ENCODE peak calls at places on chromosomes 7 and 10, in eight cellular contexts. One of them, this sample, is unnamed.

GRCh38 chr10:76559889-76560215 is 1077.8 kb downstream of the KCNMA1 start:
- DNase-seq in Panc1: no peak
- DNase-seq in PC-3: no peak
- DNase-seq in upper lobe of right lung: no peak
- DNase-seq in psoas muscle: no peak
- DNase-seq in left ventricle myocardium inferior: no peak
- DNase-seq in ovary: no peak
- DNase-seq in AG04450: no peak
- DNase-seq in this sample: no peak

GRCh38 chr10:96457341-96457740 is 56.4 kb downstream of the TLL2 start:
- DNase-seq in Panc1: no peak
- DNase-seq in PC-3: no peak
- DNase-seq in upper lobe of right lung: no peak
- DNase-seq in psoas muscle: no peak
- DNase-seq in left ventricle myocardium inferior: no peak
- DNase-seq in ovary: no peak
- DNase-seq in AG04450: no peak
- DNase-seq in this sample: no peak

GRCh38 chr7:36045830-36046341 is 107.2 kb upstream of the EEPD1 start:
- DNase-seq in Panc1: no peak
- DNase-seq in PC-3: no peak
- DNase-seq in upper lobe of right lung: no peak
- DNase-seq in psoas muscle: no peak
- DNase-seq in left ventricle myocardium inferior: no peak
- DNase-seq in ovary: no peak
- DNase-seq in AG04450: no peak
- DNase-seq in this sample: no peak

GRCh38 chr7:22576941-22577927 is 77.2 kb upstream of the STEAP1B start:
- DNase-seq in Panc1: no peak
- DNase-seq in PC-3: peak; percentile 93
- DNase-seq in upper lobe of right lung: no peak
- DNase-seq in psoas muscle: peak; percentile 28
- DNase-seq in left ventricle myocardium inferior: no peak
- DNase-seq in ovary: peak; percentile 50
- DNase-seq in AG04450: peak; percentile 91
- DNase-seq in this sample: peak; percentile 98

GRCh38 chr10:104273291-104273690 is 4.3 kb downstream of the GSTO2 start:
- DNase-seq in Panc1: no peak
- DNase-seq in PC-3: peak; percentile 7
- DNase-seq in upper lobe of right lung: no peak
- DNase-seq in psoas muscle: no peak
- DNase-seq in left ventricle myocardium inferior: no peak
- DNase-seq in ovary: no peak
- DNase-seq in AG04450: no peak
- DNase-seq in this sample: no peak

GRCh38 chr10:84257343-84258020 is 12.6 kb downstream of the RGR start:
- DNase-seq in Panc1: no peak
- DNase-seq in PC-3: no peak
- DNase-seq in upper lobe of right lung: no peak
- DNase-seq in psoas muscle: no peak
- DNase-seq in left ventricle myocardium inferior: no peak
- DNase-seq in ovary: no peak
- DNase-seq in AG04450: no peak
- DNase-seq in this sample: no peak

GRCh38 chr7:42573904-42574692 is 337.1 kb upstream of the GLI3 start:
- DNase-seq in Panc1: no peak
- DNase-seq in PC-3: peak; percentile 33
- DNase-seq in upper lobe of right lung: no peak
- DNase-seq in psoas muscle: no peak
- DNase-seq in left ventricle myocardium inferior: no peak
- DNase-seq in ovary: no peak
- DNase-seq in AG04450: no peak
- DNase-seq in this sample: no peak

GRCh38 chr10:12825255-12825654 is 176.3 kb downstream of the CCDC3 start:
- DNase-seq in Panc1: no peak
- DNase-seq in PC-3: no peak
- DNase-seq in upper lobe of right lung: no peak
- DNase-seq in psoas muscle: no peak
- DNase-seq in left ventricle myocardium inferior: no peak
- DNase-seq in ovary: no peak
- DNase-seq in AG04450: peak; percentile 33
- DNase-seq in this sample: peak; percentile 23

GRCh38 chr10:100186813-100187212 is 984 bp upstream of the ERLIN1 start:
- DNase-seq in Panc1: no peak
- DNase-seq in PC-3: peak; percentile 11
- DNase-seq in upper lobe of right lung: peak; percentile 61
- DNase-seq in psoas muscle: peak; percentile 15
- DNase-seq in left ventricle myocardium inferior: no peak
- DNase-seq in ovary: no peak
- DNase-seq in AG04450: no peak
- DNase-seq in this sample: no peak

GRCh38 chr7:158754746-158755444 is 50.3 kb upstream of the NCAPG2 start:
- DNase-seq in Panc1: no peak
- DNase-seq in PC-3: peak; percentile 13
- DNase-seq in upper lobe of right lung: no peak
- DNase-seq in psoas muscle: no peak
- DNase-seq in left ventricle myocardium inferior: no peak
- DNase-seq in ovary: no peak
- DNase-seq in AG04450: no peak
- DNase-seq in this sample: no peak

GRCh38 chr7:99623702-99624447 is 7.1 kb downstream of the ZSCAN25 start:
- DNase-seq in Panc1: no peak
- DNase-seq in PC-3: no peak
- DNase-seq in upper lobe of right lung: no peak
- DNase-seq in psoas muscle: no peak
- DNase-seq in left ventricle myocardium inferior: no peak
- DNase-seq in ovary: no peak
- DNase-seq in AG04450: no peak
- DNase-seq in this sample: no peak

GRCh38 chr7:19079066-19079465 is 38.4 kb downstream of the TWIST1 start:
- DNase-seq in Panc1: peak; percentile 62
- DNase-seq in PC-3: peak; percentile 84
- DNase-seq in upper lobe of right lung: no peak
- DNase-seq in psoas muscle: no peak
- DNase-seq in left ventricle myocardium inferior: no peak
- DNase-seq in ovary: no peak
- DNase-seq in AG04450: no peak
- DNase-seq in this sample: no peak

GRCh38 chr10:113000454-113000853 is 50.4 kb downstream of the TCF7L2 start:
- DNase-seq in Panc1: no peak
- DNase-seq in PC-3: no peak
- DNase-seq in upper lobe of right lung: no peak
- DNase-seq in psoas muscle: no peak
- DNase-seq in left ventricle myocardium inferior: no peak
- DNase-seq in ovary: no peak
- DNase-seq in AG04450: no peak
- DNase-seq in this sample: no peak

GRCh38 chr10:17713133-17713532 is 38.9 kb upstream of the TMEM236 start:
- DNase-seq in Panc1: no peak
- DNase-seq in PC-3: no peak
- DNase-seq in upper lobe of right lung: no peak
- DNase-seq in psoas muscle: no peak
- DNase-seq in left ventricle myocardium inferior: no peak
- DNase-seq in ovary: no peak
- DNase-seq in AG04450: no peak
- DNase-seq in this sample: no peak

GRCh38 chr7:51226042-51226755 is 90.4 kb downstream of the COBL start:
- DNase-seq in Panc1: no peak
- DNase-seq in PC-3: peak; percentile 88
- DNase-seq in upper lobe of right lung: no peak
- DNase-seq in psoas muscle: no peak
- DNase-seq in left ventricle myocardium inferior: no peak
- DNase-seq in ovary: no peak
- DNase-seq in AG04450: no peak
- DNase-seq in this sample: no peak

GRCh38 chr10:131184503-131184902 is 127.0 kb downstream of the TCERG1L start:
- DNase-seq in Panc1: no peak
- DNase-seq in PC-3: no peak
- DNase-seq in upper lobe of right lung: no peak
- DNase-seq in psoas muscle: no peak
- DNase-seq in left ventricle myocardium inferior: no peak
- DNase-seq in ovary: no peak
- DNase-seq in AG04450: no peak
- DNase-seq in this sample: no peak

GRCh38 chr10:86651631-86652331 is 2.6 kb upstream of the OPN4 start:
- DNase-seq in Panc1: no peak
- DNase-seq in PC-3: no peak
- DNase-seq in upper lobe of right lung: peak; percentile 57
- DNase-seq in psoas muscle: no peak
- DNase-seq in left ventricle myocardium inferior: no peak
- DNase-seq in ovary: peak; percentile 12
- DNase-seq in AG04450: no peak
- DNase-seq in this sample: no peak

GRCh38 chr10:116667484-116667883 is 46.7 kb downstream of the PNLIPRP2 start:
- DNase-seq in Panc1: no peak
- DNase-seq in PC-3: no peak
- DNase-seq in upper lobe of right lung: no peak
- DNase-seq in psoas muscle: no peak
- DNase-seq in left ventricle myocardium inferior: no peak
- DNase-seq in ovary: no peak
- DNase-seq in AG04450: no peak
- DNase-seq in this sample: no peak

GRCh38 chr7:84637568-84638338 is 443.2 kb upstream of the SEMA3A start:
- DNase-seq in Panc1: peak; percentile 74
- DNase-seq in PC-3: peak; percentile 88
- DNase-seq in upper lobe of right lung: no peak
- DNase-seq in psoas muscle: no peak
- DNase-seq in left ventricle myocardium inferior: no peak
- DNase-seq in ovary: no peak
- DNase-seq in AG04450: peak; percentile 60
- DNase-seq in this sample: peak; percentile 62

GRCh38 chr10:95767884-95768556 is 12.1 kb downstream of the ENTPD1 start:
- DNase-seq in Panc1: no peak
- DNase-seq in PC-3: no peak
- DNase-seq in upper lobe of right lung: no peak
- DNase-seq in psoas muscle: peak; percentile 21
- DNase-seq in left ventricle myocardium inferior: peak; percentile 25
- DNase-seq in ovary: no peak
- DNase-seq in AG04450: peak; percentile 1
- DNase-seq in this sample: no peak

GRCh38 chr7:151706568-151707469 is 170.1 kb downstream of the PRKAG2 start:
- DNase-seq in Panc1: no peak
- DNase-seq in PC-3: no peak
- DNase-seq in upper lobe of right lung: no peak
- DNase-seq in psoas muscle: no peak
- DNase-seq in left ventricle myocardium inferior: peak; percentile 5
- DNase-seq in ovary: no peak
- DNase-seq in AG04450: no peak
- DNase-seq in this sample: no peak

GRCh38 chr10:62011558-62011957 is 110.1 kb downstream of the ARID5B start:
- DNase-seq in Panc1: no peak
- DNase-seq in PC-3: peak; percentile 54
- DNase-seq in upper lobe of right lung: no peak
- DNase-seq in psoas muscle: no peak
- DNase-seq in left ventricle myocardium inferior: no peak
- DNase-seq in ovary: no peak
- DNase-seq in AG04450: no peak
- DNase-seq in this sample: no peak

GRCh38 chr7:134845461-134845860 is 66.0 kb downstream of the CALD1 start:
- DNase-seq in Panc1: no peak
- DNase-seq in PC-3: peak; percentile 35
- DNase-seq in upper lobe of right lung: no peak
- DNase-seq in psoas muscle: no peak
- DNase-seq in left ventricle myocardium inferior: no peak
- DNase-seq in ovary: no peak
- DNase-seq in AG04450: no peak
- DNase-seq in this sample: no peak

GRCh38 chr7:95596183-95597135 is at the start of gene PDK4:
- DNase-seq in Panc1: peak; percentile 35
- DNase-seq in PC-3: peak; percentile 73
- DNase-seq in upper lobe of right lung: peak; percentile 96
- DNase-seq in psoas muscle: peak; percentile 97
- DNase-seq in left ventricle myocardium inferior: peak; percentile 95
- DNase-seq in ovary: peak; percentile 96
- DNase-seq in AG04450: no peak
- DNase-seq in this sample: no peak

GRCh38 chr7:668139-668871 is 58.2 kb upstream of the DNAAF5 start:
- DNase-seq in Panc1: no peak
- DNase-seq in PC-3: no peak
- DNase-seq in upper lobe of right lung: no peak
- DNase-seq in psoas muscle: no peak
- DNase-seq in left ventricle myocardium inferior: no peak
- DNase-seq in ovary: peak; percentile 69
- DNase-seq in AG04450: peak; percentile 67
- DNase-seq in this sample: peak; percentile 54
- H3K4me3 ChIP-seq in Panc1: no peak overlapping the region
- H3K4me3 ChIP-seq in PC-3: no peak overlapping the region
- H3K4me3 ChIP-seq in upper lobe of right lung: no peak overlapping the region
- H3K4me3 ChIP-seq in psoas muscle: no peak overlapping the region
- H3K4me3 ChIP-seq in left ventricle myocardium inferior: peak overlapping the region; percentile 12
- H3K4me3 ChIP-seq in ovary: no peak overlapping the region
- H3K4me3 ChIP-seq in AG04450: peak overlapping the region; percentile 25
- H3K4me3 ChIP-seq in this sample: no peak overlapping the region

DNA sequence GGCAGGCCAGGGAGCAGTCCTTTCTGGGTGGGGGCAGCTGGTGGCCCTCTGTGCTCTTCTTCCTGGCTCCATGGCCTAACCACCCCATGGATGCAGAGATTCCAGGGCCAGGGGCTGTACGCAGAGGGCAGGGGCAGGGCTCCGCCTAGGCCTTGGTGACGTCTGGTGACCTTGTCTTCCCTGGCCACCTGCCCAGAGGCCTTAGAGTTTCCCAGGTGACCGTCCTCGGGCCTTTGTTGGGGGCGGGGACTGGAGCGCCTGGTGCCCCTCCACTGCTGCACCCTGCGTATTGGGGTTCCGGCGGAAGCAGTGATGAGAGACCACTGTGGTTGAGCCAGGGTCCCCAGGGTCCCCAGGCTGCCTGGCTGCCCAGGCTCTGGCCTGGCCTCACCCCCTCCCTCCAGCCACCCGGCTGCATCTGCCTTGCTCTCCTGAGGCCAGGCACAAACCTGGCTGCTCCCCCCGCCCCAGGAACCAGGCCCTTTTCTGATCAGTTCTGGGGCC is 10.3 kb downstream of the PWWP2B start:
- DNase-seq in Panc1: no peak
- DNase-seq in PC-3: peak; percentile 17
- DNase-seq in upper lobe of right lung: peak; percentile 91
- DNase-seq in psoas muscle: peak; percentile 49
- DNase-seq in left ventricle myocardium inferior: peak; percentile 74
- DNase-seq in ovary: no peak
- DNase-seq in AG04450: no peak
- DNase-seq in this sample: no peak
- TF ChIP-seq CTCF in Panc1: no peak
- TF ChIP-seq CTCF in PC-3: no peak
- TF ChIP-seq CTCF in upper lobe of right lung: no peak
- TF ChIP-seq CTCF in psoas muscle: no peak
- TF ChIP-seq CTCF in left ventricle myocardium inferior: no peak
- TF ChIP-seq CTCF in ovary: no peak
- TF ChIP-seq CTCF in AG04450: no peak
- TF ChIP-seq CTCF in this sample: no peak

GRCh38 chr7:80763704-80764103 is 125.3 kb downstream of the CD36 start:
- DNase-seq in Panc1: no peak
- DNase-seq in PC-3: no peak
- DNase-seq in upper lobe of right lung: no peak
- DNase-seq in psoas muscle: no peak
- DNase-seq in left ventricle myocardium inferior: no peak
- DNase-seq in ovary: no peak
- DNase-seq in AG04450: no peak
- DNase-seq in this sample: no peak
- H3K4me3 ChIP-seq in Panc1: no peak overlapping the region
- H3K4me3 ChIP-seq in PC-3: no peak overlapping the region
- H3K4me3 ChIP-seq in upper lobe of right lung: no peak overlapping the region
- H3K4me3 ChIP-seq in psoas muscle: no peak overlapping the region
- H3K4me3 ChIP-seq in left ventricle myocardium inferior: no peak overlapping the region
- H3K4me3 ChIP-seq in ovary: no peak overlapping the region
- H3K4me3 ChIP-seq in AG04450: no peak overlapping the region
- H3K4me3 ChIP-seq in this sample: no peak overlapping the region

GRCh38 chr10:6114758-6115410 is 26.1 kb downstream of the RBM17 start:
- DNase-seq in Panc1: peak; percentile 38
- DNase-seq in PC-3: peak; percentile 43
- DNase-seq in upper lobe of right lung: no peak
- DNase-seq in psoas muscle: no peak
- DNase-seq in left ventricle myocardium inferior: no peak
- DNase-seq in ovary: no peak
- DNase-seq in AG04450: no peak
- DNase-seq in this sample: no peak
- TF ChIP-seq CTCF in Panc1: no peak
- TF ChIP-seq CTCF in PC-3: no peak
- TF ChIP-seq CTCF in upper lobe of right lung: no peak
- TF ChIP-seq CTCF in psoas muscle: no peak
- TF ChIP-seq CTCF in left ventricle myocardium inferior: no peak
- TF ChIP-seq CTCF in ovary: no peak
- TF ChIP-seq CTCF in AG04450: no peak
- TF ChIP-seq CTCF in this sample: no peak

This sample was measured in AG04449.